ENCODE peak calls at places on chromosome 13, in seven cellular contexts. T is suprapubic skin, V is uterus, I is adrenal gland, C is H54, Z is IMR-90, L is GM12878. B is an unnamed sample.

GRCh38 chr13:42181381-42181953 is 90.5 kb upstream of the AKAP11 start:
- DNase-seq in T (no peak), V (no peak), I (no peak), L (no peak), C (no peak), Z (no peak), B (no peak)

GRCh38 chr13:48904668-48905290 is 70.9 kb upstream of the FNDC3A start:
- DNase-seq in L (no peak), Z (no peak), V (no peak), T (no peak), I (no peak), C (no peak), B (no peak)

GRCh38 chr13:32600891-32601290 is 14.6 kb downstream of the PDS5B start:
- DNase-seq in L (no peak), Z (no peak), V (no peak), C (no peak), T (no peak), I (no peak), B (no peak)

GRCh38 chr13:32503727-32504126 is 34.9 kb downstream of the N4BP2L2 start:
- DNase-seq in C (no peak), I (peak; percentile 70), T (no peak), L (no peak), V (no peak), Z (no peak), B (no peak)

GRCh38 chr13:51844862-51845573 is at the start of gene TMEM272:
- DNase-seq in V (peak; percentile 71), C (peak; percentile 58), Z (peak; percentile 11), L (no peak), T (no peak), I (peak; percentile 57), B (no peak)

GRCh38 chr13:31756346-31756745 is 17.0 kb downstream of the RXFP2 start:
- DNase-seq in T (no peak), C (peak; percentile 23), V (peak; percentile 25), Z (peak; percentile 94), L (no peak), I (no peak), B (no peak)

GRCh38 chr13:109209526-109209925 is 576.9 kb downstream of the IRS2 start:
- DNase-seq in I (no peak), L (no peak), Z (no peak), T (no peak), V (no peak), C (no peak), B (no peak)

GRCh38 chr13:38905081-38905480 is 85.5 kb downstream of the STOML3 start:
- DNase-seq in Z (no peak), V (no peak), L (no peak), C (no peak), I (no peak), T (no peak), B (no peak)

GRCh38 chr13:44331912-44332840 is 41.4 kb upstream of the SERP2 start:
- DNase-seq in T (no peak), V (peak; percentile 88), Z (peak; percentile 84), C (no peak), L (no peak), I (peak; percentile 38), B (peak; percentile 42)

DNA sequence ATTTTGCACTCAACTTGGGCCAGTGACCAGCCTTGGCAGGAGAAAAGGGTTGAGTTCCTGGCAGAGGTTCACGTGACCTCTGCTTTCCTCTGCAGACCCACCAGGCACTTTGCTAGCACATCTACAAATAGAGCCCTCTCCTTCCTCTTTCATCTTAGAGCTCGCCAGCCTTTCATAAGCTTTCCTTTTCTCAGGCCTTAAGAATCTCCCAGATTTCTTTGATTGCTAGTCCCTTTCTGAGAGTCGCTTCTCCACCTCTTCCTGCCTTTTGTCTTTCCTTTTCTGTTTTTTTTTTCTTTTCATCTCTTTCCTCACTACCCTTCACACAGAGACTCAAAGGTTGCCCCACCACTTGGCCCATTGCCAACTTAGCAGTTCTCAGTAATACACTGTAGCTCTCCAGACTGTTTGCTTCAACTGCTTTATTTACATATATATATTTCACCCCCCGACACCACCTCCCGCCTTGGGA is 375.7 kb upstream of the SPRY2 start:
- DNase-seq in T (no peak), V (no peak), C (no peak), Z (no peak), L (no peak), I (peak; percentile 9), B (no peak)
- TF ChIP-seq POLR2A in T (no peak), V (no peak), C (no peak), Z (no peak), L (no peak), I (no peak), B (no peak)

DNA sequence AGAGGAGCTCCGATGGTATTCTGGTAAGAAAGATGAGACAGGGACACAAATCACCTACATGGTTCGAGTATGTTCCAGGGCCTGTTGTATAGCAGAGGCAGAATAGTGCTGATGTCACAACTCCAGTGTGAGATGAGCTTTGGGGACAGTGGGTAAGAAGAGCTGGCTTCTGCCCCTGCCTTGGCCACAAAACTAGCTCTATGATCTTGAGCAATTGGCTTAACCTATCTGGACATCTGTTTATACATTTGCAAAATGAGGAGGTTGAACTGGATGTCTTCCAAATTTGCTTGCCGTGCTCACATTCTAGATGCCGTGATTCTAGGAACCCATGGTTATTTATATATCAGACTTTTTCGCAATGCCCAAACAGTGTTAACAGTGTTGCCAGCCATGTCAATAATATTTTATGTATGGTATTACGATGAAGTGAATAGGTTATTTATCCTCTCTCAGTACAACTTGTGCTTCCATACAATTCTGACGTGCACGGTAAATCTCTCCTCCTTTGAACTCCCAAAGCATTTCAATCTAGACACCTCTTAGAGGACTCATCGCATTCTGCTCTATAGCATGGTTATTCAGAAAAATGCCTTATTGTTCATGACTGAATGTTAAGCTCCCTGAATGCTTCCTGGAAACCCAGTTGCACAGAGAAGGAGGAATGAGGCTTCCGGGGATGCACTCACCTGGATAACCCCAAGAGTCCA is 316.0 kb downstream of the FOXO1 start:
- DNase-seq in I (no peak), V (no peak), L (no peak), T (no peak), C (no peak), Z (no peak), B (peak; percentile 93)
- TF ChIP-seq POLR2A in I (no peak), V (no peak), L (no peak), T (no peak), C (no peak), Z (no peak), B (no peak)

GRCh38 chr13:99072941-99073340 is 95.1 kb upstream of the DOCK9 start:
- DNase-seq in L (no peak), Z (no peak), I (no peak), V (no peak), C (no peak), T (no peak), B (no peak)
- TF ChIP-seq POLR2A in L (no peak), Z (no peak), I (no peak), V (no peak), C (no peak), T (no peak), B (no peak)

GRCh38 chr13:80341098-80341701 is at the start of gene SPRY2:
- DNase-seq in L (no peak), V (peak; percentile 89), Z (peak; percentile 96), I (peak; percentile 94), C (peak; percentile 95), T (peak; percentile 97), B (peak; percentile 95)
- TF ChIP-seq POLR2A in L (no peak), V (no peak), Z (peak; percentile 94), I (peak; percentile 86), C (peak; percentile 48), T (no peak), B (peak; percentile 96)

DNA sequence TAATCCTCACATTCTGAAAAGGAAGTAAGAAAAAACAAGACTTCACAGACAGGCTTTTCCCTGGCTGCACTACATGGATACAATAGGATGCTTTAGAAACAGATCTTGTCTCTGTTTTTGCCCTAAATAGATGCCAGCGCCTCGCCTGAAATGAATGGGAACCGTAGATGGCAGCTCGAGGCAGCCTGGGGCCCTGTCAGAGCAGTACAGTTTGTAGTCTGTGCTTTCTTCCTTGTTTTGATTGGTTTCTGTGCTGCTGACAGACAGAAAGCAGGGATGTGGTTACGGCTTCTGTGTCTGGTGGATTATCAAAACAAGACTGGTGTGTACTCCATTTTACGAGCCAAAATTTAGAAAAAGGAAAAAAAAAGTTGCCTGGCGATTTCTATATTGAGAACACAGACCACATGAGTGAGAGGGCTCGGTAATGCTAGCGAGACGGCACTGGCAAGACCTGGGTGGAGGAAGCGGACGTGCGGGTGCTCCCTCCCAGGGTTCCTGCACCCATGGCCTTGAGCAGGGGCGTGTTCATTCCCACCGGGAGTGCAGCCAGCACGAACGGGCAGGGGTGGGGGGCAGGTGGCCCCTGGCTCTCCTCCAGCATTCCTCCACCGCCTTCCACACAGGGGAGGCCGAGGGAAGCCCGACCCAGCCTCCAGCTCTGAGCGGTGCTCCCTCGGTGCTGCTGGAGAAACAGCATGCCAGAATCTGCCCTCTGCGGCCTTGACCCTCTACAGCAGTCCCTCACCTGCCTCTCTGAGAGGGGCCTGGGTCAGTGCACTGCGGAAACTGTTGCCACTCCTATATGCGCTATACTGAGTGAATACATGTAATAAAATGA is 37.5 kb upstream of the C1QTNF9 start:
- DNase-seq in L (peak; percentile 70), V (peak; percentile 52), I (peak; percentile 91), Z (peak; percentile 76), T (no peak), C (no peak), B (no peak)
- TF ChIP-seq POLR2A in L (peak; percentile 80), V (no peak), I (peak; percentile 21), Z (no peak), T (no peak), C (no peak), B (no peak)

DNA sequence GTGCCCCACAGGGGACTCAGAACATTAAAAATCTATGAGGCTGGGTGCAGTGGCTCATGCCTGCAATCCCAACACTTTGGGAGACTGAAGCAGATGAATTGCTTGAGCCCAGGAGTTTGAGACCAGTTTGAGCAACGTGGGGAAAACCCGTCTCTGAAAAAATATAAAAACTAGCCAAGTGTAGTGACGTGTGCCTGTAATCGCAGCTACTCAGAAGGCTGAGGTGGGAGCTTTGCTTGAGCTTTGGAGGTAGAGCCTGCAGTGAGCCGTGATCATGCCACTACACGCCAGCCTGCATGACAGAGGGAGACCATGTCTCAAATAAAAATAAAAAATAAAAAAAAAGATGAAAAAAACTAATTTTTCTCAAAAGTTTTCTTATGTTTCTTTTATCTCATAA is 1070.6 kb downstream of the PCDH9 start:
- DNase-seq in C (no peak), V (no peak), Z (no peak), T (no peak), I (no peak), L (no peak), B (no peak)
- TF ChIP-seq POLR2A in C (no peak), V (no peak), Z (no peak), T (no peak), I (no peak), L (no peak), B (no peak)

GRCh38 chr13:22926176-22927007 is 254.4 kb upstream of the SGCG start:
- DNase-seq in T (peak; percentile 89), Z (no peak), V (peak; percentile 87), I (peak; percentile 71), C (no peak), L (no peak), B (peak; percentile 63)
- TF ChIP-seq POLR2A in T (no peak), Z (no peak), V (no peak), I (no peak), C (no peak), L (no peak), B (peak; percentile 14)